ENCODE peak calls at places on chromosome 11, in four cellular contexts. I is caudate nucleus, F is KG1, M is DMS79 treated with DMSO at 0.1 percent for 48 hours. O is an unnamed sample.

GRCh38 chr11:70173018-70173417 is 30.1 kb upstream of the FADD start:
- DNase-seq in M (no peak), I (no peak), F (no peak), O (no peak)

GRCh38 chr11:98531576-98531975 is 489.2 kb upstream of the CNTN5 start:
- DNase-seq in F (no peak), M (no peak), I (no peak), O (no peak)

GRCh38 chr11:57635236-57635635 is 14.5 kb downstream of the YPEL4 start:
- DNase-seq in F (no peak), I (no peak), M (no peak), O (no peak)

GRCh38 chr11:111632798-111633197 is 30.5 kb downstream of the SIK2 start:
- DNase-seq in I (no peak), M (no peak), F (no peak), O (no peak)

GRCh38 chr11:130439160-130439519 is 9.3 kb upstream of the ADAMTS15 start:
- DNase-seq in F (peak), M (no peak), I (no peak), O (no peak)

GRCh38 chr11:34161812-34162506 is 56.5 kb downstream of the NAT10 start:
- DNase-seq in M (no peak), I (no peak), F (no peak), O (no peak)

GRCh38 chr11:47186076-47186936 is at the start of gene PACSIN3:
- DNase-seq in M (no peak), F (no peak), I (no peak), O (peak)

GRCh38 chr11:30823119-30823518 is 237.0 kb upstream of the MPPED2 start:
- DNase-seq in F (no peak), M (no peak), I (no peak), O (no peak)

GRCh38 chr11:27203077-27203476 is 159.9 kb downstream of the CCDC34 start:
- DNase-seq in M (no peak), I (no peak), F (no peak), O (no peak)

GRCh38 chr11:81975261-81975900 is 758.3 kb downstream of the FAM181B start:
- DNase-seq in F (no peak), M (no peak), I (no peak), O (no peak)

GRCh38 chr11:73414977-73415492 is 38.8 kb downstream of the RELT start:
- DNase-seq in F (no peak), I (no peak), M (no peak), O (no peak)

GRCh38 chr11:73359930-73360742 is 16.1 kb upstream of the RELT start:
- DNase-seq in M (no peak), I (peak), F (no peak), O (no peak)

GRCh38 chr11:396948-397548 is 3.0 kb downstream of the PKP3 start:
- DNase-seq in M (no peak), I (no peak), F (no peak), O (no peak)

GRCh38 chr11:104700609-104701008 is 197.7 kb downstream of the CASP12 start:
- DNase-seq in I (no peak), F (no peak), M (no peak), O (no peak)

GRCh38 chr11:65180877-65181568 is 705 bp upstream of the CAPN1 start:
- DNase-seq in I (peak), F (peak), M (peak), O (peak)

GRCh38 chr11:57073121-57073520 is 84.4 kb downstream of the OR5AK2 start:
- DNase-seq in I (no peak), F (no peak), M (no peak), O (no peak)

GRCh38 chr11:61957028-61957770 is 7.0 kb downstream of the BEST1 start:
- DNase-seq in M (no peak), I (no peak), F (no peak), O (no peak)

GRCh38 chr11:27795955-27796861 is 96.0 kb upstream of the BDNF start:
- DNase-seq in F (no peak), I (no peak), M (peak), O (no peak)

GRCh38 chr11:129223701-129224149 is 31.6 kb upstream of the ARHGAP32 start:
- DNase-seq in F (no peak), M (no peak), I (no peak), O (no peak)

GRCh38 chr11:109249597-109249996 is 172.4 kb upstream of the C11orf87 start:
- DNase-seq in M (peak), F (no peak), I (no peak), O (no peak)

GRCh38 chr11:35304393-35304790 is 115.0 kb downstream of the SLC1A2 start:
- DNase-seq in I (no peak), M (no peak), F (no peak), O (no peak)

GRCh38 chr11:129435499-129436245 is 60.0 kb downstream of the BARX2 start:
- DNase-seq in F (no peak), I (no peak), M (no peak), O (no peak)

GRCh38 chr11:69299572-69299971 is 5.6 kb downstream of the MYEOV start:
- DNase-seq in F (no peak), M (no peak), I (no peak), O (no peak)

GRCh38 chr11:59754859-59755700 is at the start of gene STX3:
- DNase-seq in F (no peak), I (peak), M (peak), O (no peak)

GRCh38 chr11:36105743-36106581 is 162.1 kb downstream of the LDLRAD3 start:
- DNase-seq in F (no peak), I (no peak), M (no peak), O (no peak)

GRCh38 chr11:10405858-10406592 is 49.0 kb upstream of the AMPD3 start:
- DNase-seq in M (peak), I (peak), F (peak), O (peak)

GRCh38 chr11:111454561-111455192 is 57.5 kb downstream of the BTG4 start:
- DNase-seq in F (peak), I (peak), M (peak), O (no peak)

GRCh38 chr11:65776196-65776595 is 4.6 kb downstream of the AP5B1 start:
- DNase-seq in F (no peak), M (no peak), I (no peak), O (no peak)

GRCh38 chr11:5553347-5553746 is 5.0 kb upstream of the OR52H1 start:
- DNase-seq in F (no peak), I (no peak), M (no peak), O (no peak)

GRCh38 chr11:62324738-62325556 is 12.3 kb upstream of the ASRGL1 start:
- DNase-seq in M (no peak), F (no peak), I (peak), O (no peak)

GRCh38 chr11:105935791-105936190 is 86.2 kb downstream of the MSANTD4 start:
- DNase-seq in I (peak), M (no peak), F (no peak), O (no peak)

GRCh38 chr11:127651888-127652221 is 651.3 kb upstream of the KIRREL3 start:
- DNase-seq in F (no peak), M (no peak), I (no peak), O (no peak)

GRCh38 chr11:94803491-94803890 is 35.3 kb downstream of the AMOTL1 start:
- DNase-seq in I (no peak), F (no peak), M (no peak), O (no peak)

GRCh38 chr11:67277231-67277961 is 11.1 kb downstream of the GRK2 start:
- DNase-seq in M (no peak), I (no peak), F (peak), O (no peak)

GRCh38 chr11:44316388-44317240 is 6.7 kb upstream of the ALX4 start:
- DNase-seq in I (no peak), M (peak), F (no peak), O (no peak)

O was measured in hypothalamus.